ENCODE peak calls at places on chromosomes 12 and 14, in five cellular contexts. V, S, E, C and M are unnamed samples.
A peak's percentile ranks its signal among the peaks of the same experiment; 100 is the strongest.

GRCh38 chr12:8709124-8709830 is 11.5 kb downstream of the RIMKLB start:
- DNase-seq in V (no peak), S (peak; percentile 84), E (peak; percentile 24), C (no peak), M (no peak)

GRCh38 chr12:12221560-12221959 is 45.3 kb downstream of the LRP6 start:
- DNase-seq in V (no peak), S (peak; percentile 58), E (no peak), C (no peak), M (no peak)

GRCh38 chr12:130066742-130067141 is 95.5 kb upstream of the FZD10 start:
- DNase-seq in V (no peak), S (no peak), E (no peak), C (no peak), M (no peak)

GRCh38 chr12:124792177-124792576 is 71.5 kb downstream of the SCARB1 start:
- DNase-seq in V (no peak), S (no peak), E (no peak), C (no peak), M (no peak)

GRCh38 chr12:54217774-54218221 is 29.0 kb upstream of the SMUG1 start:
- DNase-seq in V (no peak), S (no peak), E (peak; percentile 23), C (no peak), M (no peak)

GRCh38 chr12:54394281-54394719 is 9.8 kb upstream of the ZNF385A start:
- DNase-seq in V (peak; percentile 6), S (peak; percentile 38), E (no peak), C (no peak), M (no peak)

GRCh38 chr14:68987653-68988036 is 8.5 kb upstream of the ACTN1 start:
- DNase-seq in V (no peak), S (peak; percentile 56), E (no peak), C (no peak), M (peak; percentile 41)

GRCh38 chr12:118371354-118372282 is 1.1 kb downstream of the TAOK3 start:
- DNase-seq in V (no peak), S (peak; percentile 25), E (peak; percentile 39), C (peak; percentile 23), M (no peak)

GRCh38 chr14:23539209-23539866 is 12.2 kb downstream of the ZFHX2 start:
- DNase-seq in V (peak; percentile 58), S (peak; percentile 36), E (no peak), C (no peak), M (no peak)

GRCh38 chr12:106269150-106269771 is 21.4 kb upstream of the CKAP4 start:
- DNase-seq in V (no peak), S (no peak), E (no peak), C (no peak), M (no peak)

GRCh38 chr12:4763549-4763948 is 43.3 kb downstream of the GALNT8 start:
- DNase-seq in V (no peak), S (peak; percentile 46), E (no peak), C (no peak), M (no peak)

GRCh38 chr12:47828967-47829482 is 9.3 kb upstream of the HDAC7 start:
- DNase-seq in V (no peak), S (peak; percentile 70), E (peak; percentile 84), C (no peak), M (peak; percentile 7)

GRCh38 chr14:41302776-41303175 is 303.9 kb upstream of the LRFN5 start:
- DNase-seq in V (no peak), S (no peak), E (no peak), C (no peak), M (no peak)

GRCh38 chr12:6909421-6910145 is 4.8 kb upstream of the ENO2 start:
- DNase-seq in V (no peak), S (no peak), E (no peak), C (no peak), M (no peak)